ENCODE peak calls at places on chromosomes 4 and X, in ten cellular contexts. One of them, this sample, is unnamed.
A peak's percentile ranks its signal among the peaks of the same experiment; 100 is the strongest.

GRCh38 chrX:134880866-134881265 is 109.9 kb upstream of the SMIM10 start:
- DNase-seq in stimulated activated CD4-positive, alpha-beta T cell treated with anti-CD3 and anti-CD28 coated beads, TNF-alpha, amount 100 ng/mL, for 48 hours: no peak
- DNase-seq in RWPE1: no peak
- DNase-seq in T-helper 9 cell: no peak
- DNase-seq in ascending aorta: no peak
- DNase-seq in NAMALWA: no peak
- DNase-seq in immature natural killer cell: no peak
- DNase-seq in CD4-positive, alpha-beta T cell: no peak
- DNase-seq in natural killer cell treated with Interleukin-12 subunit alpha and Interleukin-12 subunit beta and Interleukin-15 and Interleukin-18, amount 100 ng/mL, for 72 hours: no peak
- DNase-seq in activated naive CD8-positive, alpha-beta T cell treated with anti-CD3 and anti-CD28 coated beads, Interleukin-2, amount 10 ng/mL, durations not matched to agents 7 days and 5 days: no peak
- DNase-seq in this sample: no peak

GRCh38 chr4:118968006-118968405 is 79.4 kb downstream of the SYNPO2 start:
- DNase-seq in natural killer cell treated with Interleukin-12 subunit alpha and Interleukin-12 subunit beta and Interleukin-15 and Interleukin-18, amount 100 ng/mL, for 72 hours: no peak
- DNase-seq in T-helper 9 cell: no peak
- DNase-seq in activated naive CD8-positive, alpha-beta T cell treated with anti-CD3 and anti-CD28 coated beads, Interleukin-2, amount 10 ng/mL, durations not matched to agents 7 days and 5 days: peak; percentile 31
- DNase-seq in immature natural killer cell: peak; percentile 2
- DNase-seq in RWPE1: no peak
- DNase-seq in ascending aorta: no peak
- DNase-seq in CD4-positive, alpha-beta T cell: no peak
- DNase-seq in NAMALWA: peak; percentile 62
- DNase-seq in stimulated activated CD4-positive, alpha-beta T cell treated with anti-CD3 and anti-CD28 coated beads, TNF-alpha, amount 100 ng/mL, for 48 hours: no peak
- DNase-seq in this sample: no peak

GRCh38 chr4:170675568-170676262 is 586.0 kb upstream of the AADAT start:
- DNase-seq in CD4-positive, alpha-beta T cell: no peak
- DNase-seq in stimulated activated CD4-positive, alpha-beta T cell treated with anti-CD3 and anti-CD28 coated beads, TNF-alpha, amount 100 ng/mL, for 48 hours: no peak
- DNase-seq in RWPE1: no peak
- DNase-seq in immature natural killer cell: no peak
- DNase-seq in natural killer cell treated with Interleukin-12 subunit alpha and Interleukin-12 subunit beta and Interleukin-15 and Interleukin-18, amount 100 ng/mL, for 72 hours: no peak
- DNase-seq in T-helper 9 cell: no peak
- DNase-seq in activated naive CD8-positive, alpha-beta T cell treated with anti-CD3 and anti-CD28 coated beads, Interleukin-2, amount 10 ng/mL, durations not matched to agents 7 days and 5 days: no peak
- DNase-seq in NAMALWA: no peak
- DNase-seq in ascending aorta: no peak
- DNase-seq in this sample: no peak

GRCh38 chrX:65679071-65679540 is 11.7 kb downstream of the MSN start:
- DNase-seq in stimulated activated CD4-positive, alpha-beta T cell treated with anti-CD3 and anti-CD28 coated beads, TNF-alpha, amount 100 ng/mL, for 48 hours: no peak
- DNase-seq in ascending aorta: no peak
- DNase-seq in CD4-positive, alpha-beta T cell: no peak
- DNase-seq in activated naive CD8-positive, alpha-beta T cell treated with anti-CD3 and anti-CD28 coated beads, Interleukin-2, amount 10 ng/mL, durations not matched to agents 7 days and 5 days: no peak
- DNase-seq in immature natural killer cell: no peak
- DNase-seq in natural killer cell treated with Interleukin-12 subunit alpha and Interleukin-12 subunit beta and Interleukin-15 and Interleukin-18, amount 100 ng/mL, for 72 hours: peak; percentile 18
- DNase-seq in T-helper 9 cell: no peak
- DNase-seq in NAMALWA: no peak
- DNase-seq in RWPE1: peak; percentile 55
- DNase-seq in this sample: no peak

GRCh38 chrX:152020895-152021294 is 46.4 kb upstream of the GABRE start:
- DNase-seq in RWPE1: peak; percentile 13
- DNase-seq in T-helper 9 cell: no peak
- DNase-seq in ascending aorta: no peak
- DNase-seq in activated naive CD8-positive, alpha-beta T cell treated with anti-CD3 and anti-CD28 coated beads, Interleukin-2, amount 10 ng/mL, durations not matched to agents 7 days and 5 days: no peak
- DNase-seq in stimulated activated CD4-positive, alpha-beta T cell treated with anti-CD3 and anti-CD28 coated beads, TNF-alpha, amount 100 ng/mL, for 48 hours: no peak
- DNase-seq in NAMALWA: no peak
- DNase-seq in immature natural killer cell: no peak
- DNase-seq in natural killer cell treated with Interleukin-12 subunit alpha and Interleukin-12 subunit beta and Interleukin-15 and Interleukin-18, amount 100 ng/mL, for 72 hours: no peak
- DNase-seq in CD4-positive, alpha-beta T cell: no peak
- DNase-seq in this sample: no peak

GRCh38 chr4:169439244-169439643 is 168.5 kb upstream of the SH3RF1 start:
- DNase-seq in CD4-positive, alpha-beta T cell: no peak
- DNase-seq in NAMALWA: no peak
- DNase-seq in RWPE1: no peak
- DNase-seq in stimulated activated CD4-positive, alpha-beta T cell treated with anti-CD3 and anti-CD28 coated beads, TNF-alpha, amount 100 ng/mL, for 48 hours: no peak
- DNase-seq in ascending aorta: no peak
- DNase-seq in natural killer cell treated with Interleukin-12 subunit alpha and Interleukin-12 subunit beta and Interleukin-15 and Interleukin-18, amount 100 ng/mL, for 72 hours: no peak
- DNase-seq in immature natural killer cell: no peak
- DNase-seq in T-helper 9 cell: no peak
- DNase-seq in activated naive CD8-positive, alpha-beta T cell treated with anti-CD3 and anti-CD28 coated beads, Interleukin-2, amount 10 ng/mL, durations not matched to agents 7 days and 5 days: no peak
- DNase-seq in this sample: no peak

GRCh38 chr4:53900275-53900649 is 164.1 kb downstream of the CHIC2 start:
- DNase-seq in activated naive CD8-positive, alpha-beta T cell treated with anti-CD3 and anti-CD28 coated beads, Interleukin-2, amount 10 ng/mL, durations not matched to agents 7 days and 5 days: no peak
- DNase-seq in CD4-positive, alpha-beta T cell: no peak
- DNase-seq in stimulated activated CD4-positive, alpha-beta T cell treated with anti-CD3 and anti-CD28 coated beads, TNF-alpha, amount 100 ng/mL, for 48 hours: no peak
- DNase-seq in natural killer cell treated with Interleukin-12 subunit alpha and Interleukin-12 subunit beta and Interleukin-15 and Interleukin-18, amount 100 ng/mL, for 72 hours: no peak
- DNase-seq in NAMALWA: no peak
- DNase-seq in RWPE1: no peak
- DNase-seq in ascending aorta: no peak
- DNase-seq in T-helper 9 cell: no peak
- DNase-seq in immature natural killer cell: no peak
- DNase-seq in this sample: no peak

GRCh38 chr4:38180456-38180855 is 220.3 kb downstream of the PTTG2 start:
- DNase-seq in T-helper 9 cell: no peak
- DNase-seq in immature natural killer cell: no peak
- DNase-seq in NAMALWA: no peak
- DNase-seq in ascending aorta: no peak
- DNase-seq in activated naive CD8-positive, alpha-beta T cell treated with anti-CD3 and anti-CD28 coated beads, Interleukin-2, amount 10 ng/mL, durations not matched to agents 7 days and 5 days: no peak
- DNase-seq in RWPE1: no peak
- DNase-seq in natural killer cell treated with Interleukin-12 subunit alpha and Interleukin-12 subunit beta and Interleukin-15 and Interleukin-18, amount 100 ng/mL, for 72 hours: no peak
- DNase-seq in CD4-positive, alpha-beta T cell: no peak
- DNase-seq in stimulated activated CD4-positive, alpha-beta T cell treated with anti-CD3 and anti-CD28 coated beads, TNF-alpha, amount 100 ng/mL, for 48 hours: no peak
- DNase-seq in this sample: no peak

GRCh38 chrX:42456301-42456700 is 321.7 kb downstream of the PPP1R2C start:
- DNase-seq in natural killer cell treated with Interleukin-12 subunit alpha and Interleukin-12 subunit beta and Interleukin-15 and Interleukin-18, amount 100 ng/mL, for 72 hours: no peak
- DNase-seq in activated naive CD8-positive, alpha-beta T cell treated with anti-CD3 and anti-CD28 coated beads, Interleukin-2, amount 10 ng/mL, durations not matched to agents 7 days and 5 days: no peak
- DNase-seq in RWPE1: no peak
- DNase-seq in CD4-positive, alpha-beta T cell: no peak
- DNase-seq in ascending aorta: no peak
- DNase-seq in NAMALWA: no peak
- DNase-seq in T-helper 9 cell: no peak
- DNase-seq in immature natural killer cell: no peak
- DNase-seq in stimulated activated CD4-positive, alpha-beta T cell treated with anti-CD3 and anti-CD28 coated beads, TNF-alpha, amount 100 ng/mL, for 48 hours: no peak
- DNase-seq in this sample: no peak

GRCh38 chrX:24491741-24492140 is 26.7 kb downstream of the PDK3 start:
- DNase-seq in NAMALWA: no peak
- DNase-seq in stimulated activated CD4-positive, alpha-beta T cell treated with anti-CD3 and anti-CD28 coated beads, TNF-alpha, amount 100 ng/mL, for 48 hours: no peak
- DNase-seq in ascending aorta: no peak
- DNase-seq in immature natural killer cell: no peak
- DNase-seq in CD4-positive, alpha-beta T cell: no peak
- DNase-seq in natural killer cell treated with Interleukin-12 subunit alpha and Interleukin-12 subunit beta and Interleukin-15 and Interleukin-18, amount 100 ng/mL, for 72 hours: no peak
- DNase-seq in T-helper 9 cell: no peak
- DNase-seq in activated naive CD8-positive, alpha-beta T cell treated with anti-CD3 and anti-CD28 coated beads, Interleukin-2, amount 10 ng/mL, durations not matched to agents 7 days and 5 days: no peak
- DNase-seq in RWPE1: no peak
- DNase-seq in this sample: no peak

GRCh38 chr4:41609851-41610250 is 71.9 kb downstream of the LIMCH1 start:
- DNase-seq in T-helper 9 cell: no peak
- DNase-seq in CD4-positive, alpha-beta T cell: no peak
- DNase-seq in ascending aorta: no peak
- DNase-seq in NAMALWA: no peak
- DNase-seq in immature natural killer cell: no peak
- DNase-seq in activated naive CD8-positive, alpha-beta T cell treated with anti-CD3 and anti-CD28 coated beads, Interleukin-2, amount 10 ng/mL, durations not matched to agents 7 days and 5 days: no peak
- DNase-seq in natural killer cell treated with Interleukin-12 subunit alpha and Interleukin-12 subunit beta and Interleukin-15 and Interleukin-18, amount 100 ng/mL, for 72 hours: no peak
- DNase-seq in stimulated activated CD4-positive, alpha-beta T cell treated with anti-CD3 and anti-CD28 coated beads, TNF-alpha, amount 100 ng/mL, for 48 hours: no peak
- DNase-seq in RWPE1: no peak
- DNase-seq in this sample: no peak

GRCh38 chrX:131746491-131746968 is 202.7 kb downstream of the OR13H1 start:
- DNase-seq in natural killer cell treated with Interleukin-12 subunit alpha and Interleukin-12 subunit beta and Interleukin-15 and Interleukin-18, amount 100 ng/mL, for 72 hours: peak; percentile 71
- DNase-seq in CD4-positive, alpha-beta T cell: no peak
- DNase-seq in ascending aorta: peak; percentile 43
- DNase-seq in T-helper 9 cell: peak; percentile 80
- DNase-seq in immature natural killer cell: peak; percentile 82
- DNase-seq in activated naive CD8-positive, alpha-beta T cell treated with anti-CD3 and anti-CD28 coated beads, Interleukin-2, amount 10 ng/mL, durations not matched to agents 7 days and 5 days: no peak
- DNase-seq in stimulated activated CD4-positive, alpha-beta T cell treated with anti-CD3 and anti-CD28 coated beads, TNF-alpha, amount 100 ng/mL, for 48 hours: peak; percentile 56
- DNase-seq in NAMALWA: peak; percentile 88
- DNase-seq in RWPE1: no peak
- DNase-seq in this sample: peak; percentile 80

GRCh38 chr4:12844111-12844510 is 640.0 kb downstream of the RAB28 start:
- DNase-seq in natural killer cell treated with Interleukin-12 subunit alpha and Interleukin-12 subunit beta and Interleukin-15 and Interleukin-18, amount 100 ng/mL, for 72 hours: no peak
- DNase-seq in RWPE1: no peak
- DNase-seq in CD4-positive, alpha-beta T cell: no peak
- DNase-seq in T-helper 9 cell: no peak
- DNase-seq in NAMALWA: no peak
- DNase-seq in immature natural killer cell: no peak
- DNase-seq in stimulated activated CD4-positive, alpha-beta T cell treated with anti-CD3 and anti-CD28 coated beads, TNF-alpha, amount 100 ng/mL, for 48 hours: no peak
- DNase-seq in ascending aorta: no peak
- DNase-seq in activated naive CD8-positive, alpha-beta T cell treated with anti-CD3 and anti-CD28 coated beads, Interleukin-2, amount 10 ng/mL, durations not matched to agents 7 days and 5 days: no peak
- DNase-seq in this sample: no peak

GRCh38 chrX:43958529-43958928 is 14.7 kb downstream of the NDP start:
- DNase-seq in immature natural killer cell: peak; percentile 47
- DNase-seq in stimulated activated CD4-positive, alpha-beta T cell treated with anti-CD3 and anti-CD28 coated beads, TNF-alpha, amount 100 ng/mL, for 48 hours: peak; percentile 13
- DNase-seq in natural killer cell treated with Interleukin-12 subunit alpha and Interleukin-12 subunit beta and Interleukin-15 and Interleukin-18, amount 100 ng/mL, for 72 hours: no peak
- DNase-seq in activated naive CD8-positive, alpha-beta T cell treated with anti-CD3 and anti-CD28 coated beads, Interleukin-2, amount 10 ng/mL, durations not matched to agents 7 days and 5 days: no peak
- DNase-seq in T-helper 9 cell: no peak
- DNase-seq in NAMALWA: peak; percentile 72
- DNase-seq in RWPE1: peak; percentile 54
- DNase-seq in ascending aorta: no peak
- DNase-seq in CD4-positive, alpha-beta T cell: no peak
- DNase-seq in this sample: peak; percentile 42

GRCh38 chr4:140152760-140153418 is 1.1 kb downstream of the MAML3 start:
- DNase-seq in T-helper 9 cell: peak; percentile 31
- DNase-seq in activated naive CD8-positive, alpha-beta T cell treated with anti-CD3 and anti-CD28 coated beads, Interleukin-2, amount 10 ng/mL, durations not matched to agents 7 days and 5 days: peak; percentile 73
- DNase-seq in ascending aorta: no peak
- DNase-seq in NAMALWA: peak; percentile 36
- DNase-seq in natural killer cell treated with Interleukin-12 subunit alpha and Interleukin-12 subunit beta and Interleukin-15 and Interleukin-18, amount 100 ng/mL, for 72 hours: no peak
- DNase-seq in stimulated activated CD4-positive, alpha-beta T cell treated with anti-CD3 and anti-CD28 coated beads, TNF-alpha, amount 100 ng/mL, for 48 hours: peak; percentile 38
- DNase-seq in CD4-positive, alpha-beta T cell: peak; percentile 27
- DNase-seq in immature natural killer cell: peak; percentile 32
- DNase-seq in RWPE1: no peak
- DNase-seq in this sample: peak; percentile 51

GRCh38 chrX:314781-315595 is 3.6 kb downstream of the GTPBP6 start:
- DNase-seq in activated naive CD8-positive, alpha-beta T cell treated with anti-CD3 and anti-CD28 coated beads, Interleukin-2, amount 10 ng/mL, durations not matched to agents 7 days and 5 days: no peak
- DNase-seq in stimulated activated CD4-positive, alpha-beta T cell treated with anti-CD3 and anti-CD28 coated beads, TNF-alpha, amount 100 ng/mL, for 48 hours: no peak
- DNase-seq in natural killer cell treated with Interleukin-12 subunit alpha and Interleukin-12 subunit beta and Interleukin-15 and Interleukin-18, amount 100 ng/mL, for 72 hours: no peak
- DNase-seq in T-helper 9 cell: no peak
- DNase-seq in CD4-positive, alpha-beta T cell: no peak
- DNase-seq in NAMALWA: no peak
- DNase-seq in RWPE1: no peak
- DNase-seq in ascending aorta: no peak
- DNase-seq in immature natural killer cell: no peak
- DNase-seq in this sample: no peak

GRCh38 chr4:156347412-156348075 is 393.9 kb upstream of the CTSO start:
- DNase-seq in stimulated activated CD4-positive, alpha-beta T cell treated with anti-CD3 and anti-CD28 coated beads, TNF-alpha, amount 100 ng/mL, for 48 hours: no peak
- DNase-seq in CD4-positive, alpha-beta T cell: no peak
- DNase-seq in immature natural killer cell: no peak
- DNase-seq in NAMALWA: no peak
- DNase-seq in natural killer cell treated with Interleukin-12 subunit alpha and Interleukin-12 subunit beta and Interleukin-15 and Interleukin-18, amount 100 ng/mL, for 72 hours: no peak
- DNase-seq in ascending aorta: no peak
- DNase-seq in activated naive CD8-positive, alpha-beta T cell treated with anti-CD3 and anti-CD28 coated beads, Interleukin-2, amount 10 ng/mL, durations not matched to agents 7 days and 5 days: no peak
- DNase-seq in RWPE1: peak; percentile 29
- DNase-seq in T-helper 9 cell: no peak
- DNase-seq in this sample: no peak

GRCh38 chr4:182593413-182593812 is 323.8 kb downstream of the DCTD start:
- DNase-seq in stimulated activated CD4-positive, alpha-beta T cell treated with anti-CD3 and anti-CD28 coated beads, TNF-alpha, amount 100 ng/mL, for 48 hours: no peak
- DNase-seq in RWPE1: no peak
- DNase-seq in activated naive CD8-positive, alpha-beta T cell treated with anti-CD3 and anti-CD28 coated beads, Interleukin-2, amount 10 ng/mL, durations not matched to agents 7 days and 5 days: no peak
- DNase-seq in NAMALWA: no peak
- DNase-seq in CD4-positive, alpha-beta T cell: no peak
- DNase-seq in ascending aorta: no peak
- DNase-seq in T-helper 9 cell: no peak
- DNase-seq in natural killer cell treated with Interleukin-12 subunit alpha and Interleukin-12 subunit beta and Interleukin-15 and Interleukin-18, amount 100 ng/mL, for 72 hours: no peak
- DNase-seq in immature natural killer cell: no peak
- DNase-seq in this sample: no peak

GRCh38 chr4:76708986-76709385 is 189.0 kb downstream of the SOWAHB start:
- DNase-seq in stimulated activated CD4-positive, alpha-beta T cell treated with anti-CD3 and anti-CD28 coated beads, TNF-alpha, amount 100 ng/mL, for 48 hours: no peak
- DNase-seq in T-helper 9 cell: no peak
- DNase-seq in RWPE1: no peak
- DNase-seq in NAMALWA: no peak
- DNase-seq in activated naive CD8-positive, alpha-beta T cell treated with anti-CD3 and anti-CD28 coated beads, Interleukin-2, amount 10 ng/mL, durations not matched to agents 7 days and 5 days: no peak
- DNase-seq in CD4-positive, alpha-beta T cell: no peak
- DNase-seq in natural killer cell treated with Interleukin-12 subunit alpha and Interleukin-12 subunit beta and Interleukin-15 and Interleukin-18, amount 100 ng/mL, for 72 hours: no peak
- DNase-seq in immature natural killer cell: no peak
- DNase-seq in ascending aorta: no peak
- DNase-seq in this sample: no peak

GRCh38 chr4:129223955-129224354 is 128.0 kb downstream of the C4orf33 start:
- DNase-seq in T-helper 9 cell: no peak
- DNase-seq in ascending aorta: no peak
- DNase-seq in NAMALWA: no peak
- DNase-seq in stimulated activated CD4-positive, alpha-beta T cell treated with anti-CD3 and anti-CD28 coated beads, TNF-alpha, amount 100 ng/mL, for 48 hours: no peak
- DNase-seq in CD4-positive, alpha-beta T cell: no peak
- DNase-seq in RWPE1: no peak
- DNase-seq in activated naive CD8-positive, alpha-beta T cell treated with anti-CD3 and anti-CD28 coated beads, Interleukin-2, amount 10 ng/mL, durations not matched to agents 7 days and 5 days: no peak
- DNase-seq in natural killer cell treated with Interleukin-12 subunit alpha and Interleukin-12 subunit beta and Interleukin-15 and Interleukin-18, amount 100 ng/mL, for 72 hours: no peak
- DNase-seq in immature natural killer cell: no peak
- DNase-seq in this sample: no peak

GRCh38 chr4:54498661-54499111 is 159.1 kb upstream of the KIT start:
- DNase-seq in stimulated activated CD4-positive, alpha-beta T cell treated with anti-CD3 and anti-CD28 coated beads, TNF-alpha, amount 100 ng/mL, for 48 hours: no peak
- DNase-seq in T-helper 9 cell: no peak
- DNase-seq in ascending aorta: no peak
- DNase-seq in natural killer cell treated with Interleukin-12 subunit alpha and Interleukin-12 subunit beta and Interleukin-15 and Interleukin-18, amount 100 ng/mL, for 72 hours: no peak
- DNase-seq in NAMALWA: no peak
- DNase-seq in CD4-positive, alpha-beta T cell: no peak
- DNase-seq in immature natural killer cell: no peak
- DNase-seq in RWPE1: peak; percentile 63
- DNase-seq in activated naive CD8-positive, alpha-beta T cell treated with anti-CD3 and anti-CD28 coated beads, Interleukin-2, amount 10 ng/mL, durations not matched to agents 7 days and 5 days: no peak
- DNase-seq in this sample: no peak

GRCh38 chrX:82816001-82816400 is 692.1 kb upstream of the POU3F4 start:
- DNase-seq in CD4-positive, alpha-beta T cell: no peak
- DNase-seq in NAMALWA: no peak
- DNase-seq in natural killer cell treated with Interleukin-12 subunit alpha and Interleukin-12 subunit beta and Interleukin-15 and Interleukin-18, amount 100 ng/mL, for 72 hours: no peak
- DNase-seq in T-helper 9 cell: no peak
- DNase-seq in RWPE1: no peak
- DNase-seq in ascending aorta: no peak
- DNase-seq in stimulated activated CD4-positive, alpha-beta T cell treated with anti-CD3 and anti-CD28 coated beads, TNF-alpha, amount 100 ng/mL, for 48 hours: no peak
- DNase-seq in activated naive CD8-positive, alpha-beta T cell treated with anti-CD3 and anti-CD28 coated beads, Interleukin-2, amount 10 ng/mL, durations not matched to agents 7 days and 5 days: no peak
- DNase-seq in immature natural killer cell: no peak
- DNase-seq in this sample: no peak

GRCh38 chr4:20916106-20916505 is 215.8 kb downstream of the PACRGL start:
- DNase-seq in stimulated activated CD4-positive, alpha-beta T cell treated with anti-CD3 and anti-CD28 coated beads, TNF-alpha, amount 100 ng/mL, for 48 hours: no peak
- DNase-seq in RWPE1: no peak
- DNase-seq in NAMALWA: no peak
- DNase-seq in CD4-positive, alpha-beta T cell: no peak
- DNase-seq in activated naive CD8-positive, alpha-beta T cell treated with anti-CD3 and anti-CD28 coated beads, Interleukin-2, amount 10 ng/mL, durations not matched to agents 7 days and 5 days: peak; percentile 32
- DNase-seq in natural killer cell treated with Interleukin-12 subunit alpha and Interleukin-12 subunit beta and Interleukin-15 and Interleukin-18, amount 100 ng/mL, for 72 hours: no peak
- DNase-seq in immature natural killer cell: peak; percentile 76
- DNase-seq in ascending aorta: no peak
- DNase-seq in T-helper 9 cell: peak; percentile 8
- DNase-seq in this sample: no peak

GRCh38 chr4:141636771-141637460 is 533 bp downstream of the IL15 start:
- DNase-seq in immature natural killer cell: peak; percentile 29
- DNase-seq in stimulated activated CD4-positive, alpha-beta T cell treated with anti-CD3 and anti-CD28 coated beads, TNF-alpha, amount 100 ng/mL, for 48 hours: peak; percentile 1
- DNase-seq in NAMALWA: no peak
- DNase-seq in CD4-positive, alpha-beta T cell: peak; percentile 1
- DNase-seq in T-helper 9 cell: peak; percentile 18
- DNase-seq in natural killer cell treated with Interleukin-12 subunit alpha and Interleukin-12 subunit beta and Interleukin-15 and Interleukin-18, amount 100 ng/mL, for 72 hours: no peak
- DNase-seq in ascending aorta: no peak
- DNase-seq in RWPE1: peak; percentile 65
- DNase-seq in activated naive CD8-positive, alpha-beta T cell treated with anti-CD3 and anti-CD28 coated beads, Interleukin-2, amount 10 ng/mL, durations not matched to agents 7 days and 5 days: peak; percentile 51
- DNase-seq in this sample: no peak

GRCh38 chr4:127015616-127016015 is 617.1 kb upstream of the INTU start:
- DNase-seq in activated naive CD8-positive, alpha-beta T cell treated with anti-CD3 and anti-CD28 coated beads, Interleukin-2, amount 10 ng/mL, durations not matched to agents 7 days and 5 days: no peak
- DNase-seq in natural killer cell treated with Interleukin-12 subunit alpha and Interleukin-12 subunit beta and Interleukin-15 and Interleukin-18, amount 100 ng/mL, for 72 hours: no peak
- DNase-seq in immature natural killer cell: no peak
- DNase-seq in T-helper 9 cell: no peak
- DNase-seq in ascending aorta: no peak
- DNase-seq in CD4-positive, alpha-beta T cell: no peak
- DNase-seq in NAMALWA: no peak
- DNase-seq in stimulated activated CD4-positive, alpha-beta T cell treated with anti-CD3 and anti-CD28 coated beads, TNF-alpha, amount 100 ng/mL, for 48 hours: no peak
- DNase-seq in RWPE1: no peak
- DNase-seq in this sample: no peak